ENCODE peak calls at places on chromosomes 2 and 18, in five cellular contexts. O is H9, S is GM13976, F is stomach, U is RWPE1. N is an unnamed sample.

GRCh38 chr2:96304606-96305005 is 740 bp downstream of the SNRNP200 start:
- DNase-seq in O (no peak), U (no peak), S (no peak), F (no peak), N (no peak)

GRCh38 chr18:27206411-27206810 is 21.3 kb upstream of the CHST9 start:
- DNase-seq in S (no peak), U (no peak), F (no peak), O (no peak), N (no peak)

GRCh38 chr2:69911985-69912563 is 2.8 kb upstream of the MXD1 start:
- DNase-seq in O (no peak), F (no peak), U (peak; percentile 50), S (peak; percentile 46), N (no peak)

GRCh38 chr2:129078548-129078947 is 759.9 kb upstream of the HS6ST1 start:
- DNase-seq in U (no peak), S (no peak), F (no peak), O (no peak), N (no peak)

GRCh38 chr2:6352906-6353515 is 512.7 kb downstream of the CMPK2 start:
- DNase-seq in F (peak; percentile 71), S (no peak), U (peak; percentile 13), O (peak; percentile 75), N (no peak)

GRCh38 chr2:14220101-14220500 is 412.4 kb upstream of the LRATD1 start:
- DNase-seq in F (no peak), O (no peak), S (no peak), U (peak; percentile 10), N (no peak)

GRCh38 chr2:96241227-96241626 is 24.6 kb downstream of the TMEM127 start:
- DNase-seq in F (no peak), U (no peak), O (peak; percentile 43), S (no peak), N (no peak)

GRCh38 chr2:120660771-120661459 is 74.8 kb upstream of the GLI2 start:
- DNase-seq in F (no peak), O (peak; percentile 74), S (no peak), U (no peak), N (no peak)

GRCh38 chr18:75223687-75224347 is 13.2 kb downstream of the TSHZ1 start:
- DNase-seq in U (no peak), O (no peak), S (no peak), F (no peak), N (no peak)

GRCh38 chr2:229445501-229446294 is 174.6 kb upstream of the PID1 start:
- DNase-seq in O (no peak), S (no peak), U (no peak), F (no peak), N (no peak)

GRCh38 chr2:159968282-159968900 is 94.0 kb downstream of the PLA2R1 start:
- DNase-seq in F (no peak), U (peak; percentile 53), S (peak; percentile 42), O (peak; percentile 52), N (no peak)

GRCh38 chr18:58847383-58848071 is 17.1 kb upstream of the ZNF532 start:
- DNase-seq in O (peak; percentile 98), U (peak; percentile 33), F (no peak), S (peak; percentile 60), N (no peak)

GRCh38 chr2:158467248-158467647 is 10.5 kb downstream of the PKP4 start:
- DNase-seq in O (no peak), F (no peak), U (no peak), S (no peak), N (no peak)

GRCh38 chr2:88554189-88554588 is 73.1 kb downstream of the EIF2AK3 start:
- DNase-seq in U (no peak), S (no peak), O (peak; percentile 42), F (no peak), N (no peak)
- TF ChIP-seq CTCF in U (no peak), S (no peak), O (peak; percentile 79), F (no peak), N (no peak)

GRCh38 chr2:11743846-11744553 is 2.4 kb upstream of the LPIN1 start:
- DNase-seq in F (peak; percentile 94), O (peak; percentile 96), U (peak; percentile 100), S (peak; percentile 85), N (peak; percentile 55)

GRCh38 chr2:11743531-11743815 is 3.0 kb upstream of the LPIN1 start:
- DNase-seq in F (no peak), S (no peak), U (no peak), O (no peak), N (no peak)

GRCh38 chr2:11742317-11742701 is 4.1 kb upstream of the LPIN1 start:
- DNase-seq in F (no peak), S (no peak), U (no peak), O (no peak), N (no peak)

GRCh38 chr2:11744631-11745394 is 1.6 kb upstream of the LPIN1 start:
- DNase-seq in U (no peak), O (peak; percentile 86), S (no peak), F (no peak), N (no peak)

DNA sequence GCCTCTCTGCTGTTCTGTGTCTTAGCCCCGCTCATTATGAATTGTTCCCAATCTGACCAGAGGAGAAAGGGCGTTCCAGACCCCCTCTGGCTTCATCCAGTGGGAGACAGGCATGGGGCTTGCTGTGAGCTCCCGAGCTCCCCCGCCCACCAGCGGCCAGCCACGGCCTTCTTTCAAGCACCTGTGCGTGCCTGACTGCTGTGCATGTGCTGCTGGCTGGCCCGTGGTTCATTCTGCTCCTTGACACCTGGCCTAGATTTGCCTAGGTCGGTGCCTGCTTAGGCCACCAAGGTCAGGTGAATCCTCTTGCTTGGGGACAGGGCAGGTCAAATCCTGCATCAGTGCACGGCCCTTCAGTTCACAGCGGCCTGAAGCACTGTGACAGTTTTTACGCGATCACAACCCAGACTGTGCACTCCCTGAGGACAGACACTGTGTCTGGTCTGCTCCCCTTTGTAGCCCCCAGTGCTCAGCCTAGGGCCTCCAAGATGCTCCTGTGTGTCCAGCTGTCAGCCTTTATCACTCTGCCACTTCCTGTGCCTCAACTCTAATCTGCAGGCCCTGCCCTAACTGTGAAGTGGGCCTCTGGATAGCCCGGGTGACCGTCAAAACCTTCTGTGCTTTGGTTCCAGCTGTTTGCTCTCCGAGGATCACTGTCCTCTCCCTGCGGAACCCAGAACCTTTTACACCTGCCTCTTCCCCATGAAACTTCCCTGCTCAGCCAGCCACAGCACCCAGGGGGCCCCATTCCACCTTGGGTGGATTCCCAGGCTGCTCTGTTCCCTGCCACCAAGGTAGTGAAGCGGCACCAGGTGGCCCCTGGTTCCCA is 3.5 kb upstream of the LPIN1 start:
- DNase-seq in S (no peak), O (no peak), F (no peak), U (no peak), N (no peak)
- TF ChIP-seq CTCF in S (no peak), O (no peak), F (no peak), U (no peak), N (no peak)

GRCh38 chr2:207505180-207505579 is 24.6 kb upstream of the CREB1 start:
- DNase-seq in F (no peak), O (no peak), S (no peak), U (no peak), N (no peak)
- TF ChIP-seq CTCF in F (no peak), O (no peak), S (no peak), U (no peak), N (no peak)

DNA sequence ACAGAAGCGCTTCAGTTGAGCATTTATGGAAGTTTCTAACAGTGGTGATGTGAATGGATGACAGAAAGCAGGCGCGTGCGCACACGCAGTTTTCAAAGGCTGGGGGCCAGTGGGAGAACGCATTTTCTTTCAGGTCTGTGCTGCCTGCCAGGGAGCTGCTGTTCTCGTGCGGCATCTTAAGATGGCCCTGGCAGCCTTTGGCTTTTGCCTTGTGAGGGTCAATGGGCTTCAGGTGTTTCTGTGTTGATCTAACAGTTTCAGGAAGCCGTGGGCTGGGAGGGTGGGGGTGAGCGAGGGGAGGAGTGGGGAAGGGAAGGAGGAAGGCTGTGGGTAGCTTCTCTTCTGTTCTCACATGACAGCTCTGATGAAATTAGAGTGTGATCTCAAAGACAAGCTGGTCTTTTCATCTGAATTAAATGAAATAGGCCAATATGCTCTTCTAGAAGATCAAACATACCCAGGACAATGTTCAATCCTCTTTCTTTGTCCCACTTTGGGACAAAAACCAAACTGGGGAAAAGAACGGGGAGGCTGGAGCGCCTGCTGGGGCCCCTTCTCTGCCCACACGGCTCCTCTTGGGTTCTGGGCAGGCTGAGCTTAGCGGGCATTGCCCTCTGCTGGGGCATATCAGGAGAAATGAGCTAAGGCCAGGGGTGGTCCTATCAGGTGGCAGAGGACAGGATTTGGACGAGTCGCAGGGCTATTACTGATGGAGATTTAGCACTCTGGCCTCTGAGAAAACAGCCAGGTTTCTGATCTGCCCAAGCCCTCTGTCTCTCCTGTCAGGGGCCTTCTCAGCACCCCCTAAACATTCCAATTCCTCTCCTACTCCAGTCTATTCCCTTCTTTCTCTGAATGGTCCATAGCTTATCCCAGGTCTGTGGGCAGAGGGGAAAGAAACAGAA is 126.2 kb upstream of the LGALSL start:
- DNase-seq in U (peak; percentile 12), F (no peak), O (peak; percentile 46), S (peak; percentile 46), N (peak; percentile 41)
- TF ChIP-seq CTCF in U (no peak), F (peak; percentile 20), O (peak; percentile 45), S (peak; percentile 32), N (peak; percentile 34)

GRCh38 chr2:237864030-237864931 is 4.9 kb downstream of the RAMP1 start:
- DNase-seq in U (no peak), S (peak; percentile 26), F (no peak), O (no peak), N (no peak)
- TF ChIP-seq CTCF in U (no peak), S (no peak), F (no peak), O (no peak), N (no peak)

GRCh38 chr18:46794607-46795006 is 37.8 kb upstream of the ST8SIA5 start:
- DNase-seq in F (no peak), S (no peak), U (no peak), O (peak; percentile 38), N (no peak)

GRCh38 chr18:46787674-46788073 is 30.8 kb upstream of the ST8SIA5 start:
- DNase-seq in O (no peak), F (no peak), S (no peak), U (no peak), N (no peak)

DNA sequence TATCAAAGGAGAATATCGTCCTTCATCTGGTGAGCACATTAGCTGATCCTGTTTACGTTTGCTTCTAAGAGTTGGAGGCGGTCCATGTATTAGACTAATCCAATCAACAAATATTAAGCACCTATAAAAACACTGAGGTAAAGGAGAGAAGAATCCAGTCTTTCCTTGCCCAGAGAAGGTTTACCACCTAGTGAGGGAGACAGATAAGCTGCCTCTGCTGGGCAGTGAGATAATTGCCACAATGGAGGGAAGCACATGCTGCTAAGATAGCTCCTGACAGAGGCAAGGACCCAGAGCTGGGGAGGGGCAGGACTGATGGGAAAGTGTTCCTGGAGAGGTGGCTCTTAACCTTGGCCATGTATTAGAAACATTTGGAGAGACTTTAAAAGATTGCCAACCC is 36.7 kb upstream of the ST8SIA5 start:
- DNase-seq in O (peak; percentile 45), F (no peak), S (no peak), U (no peak), N (no peak)
- TF ChIP-seq CTCF in O (peak; percentile 52), F (no peak), S (no peak), U (no peak), N (no peak)

GRCh38 chr2:58890865-58891525 is 649.9 kb upstream of the FANCL start:
- DNase-seq in F (no peak), S (no peak), U (no peak), O (no peak), N (no peak)
- TF ChIP-seq CTCF in F (no peak), S (no peak), U (no peak), O (peak; percentile 27), N (no peak)

DNA sequence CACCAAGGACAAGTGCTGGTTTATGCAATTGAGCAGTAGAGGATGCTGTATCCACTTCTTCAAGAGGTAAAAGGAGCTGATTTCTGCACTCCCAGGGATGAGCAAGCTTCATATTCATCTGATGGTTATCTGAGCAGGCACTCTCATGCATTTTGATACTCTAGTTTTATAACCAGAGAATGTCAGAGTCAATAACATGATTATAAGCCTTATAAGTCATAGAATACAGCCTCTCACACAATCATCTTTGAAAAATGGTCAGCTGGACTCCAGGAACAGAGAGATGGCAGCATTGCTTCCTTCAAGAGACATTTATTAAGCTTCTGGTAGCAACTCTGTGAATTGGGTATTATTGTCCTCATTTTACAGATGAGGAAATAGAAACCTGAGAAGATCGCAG is 167.1 kb downstream of the SLC8A1 start:
- DNase-seq in O (no peak), F (no peak), U (no peak), S (no peak), N (no peak)
- TF ChIP-seq CTCF in O (no peak), F (no peak), U (no peak), S (no peak), N (no peak)